ENCODE peak calls at places on chromosome 11, in seven cellular contexts. E is NCI-H1092, I is SK-N-SH, Z is kidney tubule cell, G is HEK293T, F is DMS153, V is upper lobe of right lung. S is an unnamed sample.
A peak's percentile ranks its signal among the peaks of the same experiment; 100 is the strongest.

GRCh38 chr11:12432507-12432906 is 55.1 kb downstream of the PARVA start:
- DNase-seq in E (no peak), I (no peak), Z (no peak), G (no peak), F (no peak), V (no peak), S (no peak)

GRCh38 chr11:2091786-2092463 is 47.3 kb downstream of the IGF2 start:
- DNase-seq in E (no peak), I (no peak), Z (no peak), G (no peak), F (no peak), V (peak; percentile 46), S (peak; percentile 68)

GRCh38 chr11:33291004-33291777 is 34.0 kb downstream of the HIPK3 start:
- DNase-seq in E (no peak), I (peak; percentile 13), Z (no peak), G (peak; percentile 12), F (no peak), V (no peak), S (no peak)

GRCh38 chr11:124946735-124947141 is 7.3 kb upstream of the CCDC15 start:
- DNase-seq in E (no peak), I (no peak), Z (peak; percentile 8), G (no peak), F (no peak), V (no peak), S (no peak)

GRCh38 chr11:108859510-108859909 is 194.6 kb downstream of the DDX10 start:
- DNase-seq in E (no peak), I (no peak), Z (peak; percentile 31), G (no peak), F (no peak), V (no peak), S (no peak)

GRCh38 chr11:116535954-116536353 is 236.8 kb downstream of the BUD13 start:
- DNase-seq in E (no peak), I (no peak), Z (no peak), G (no peak), F (no peak), V (peak; percentile 23), S (peak; percentile 47)

GRCh38 chr11:10975287-10975721 is 117.5 kb upstream of the ZBED5 start:
- DNase-seq in E (no peak), I (no peak), Z (no peak), G (no peak), F (peak; percentile 82), V (no peak), S (no peak)

GRCh38 chr11:29293825-29294224 is 723.0 kb downstream of the KCNA4 start:
- DNase-seq in E (no peak), I (no peak), Z (peak; percentile 67), G (no peak), F (no peak), V (no peak), S (no peak)

GRCh38 chr11:116312560-116313340 is 460.0 kb downstream of the BUD13 start:
- DNase-seq in E (peak; percentile 97), I (peak; percentile 88), Z (peak; percentile 67), G (no peak), F (peak; percentile 74), V (peak; percentile 90), S (peak; percentile 92)

GRCh38 chr11:45180158-45180887 is 33.9 kb downstream of the PRDM11 start:
- DNase-seq in E (peak; percentile 52), I (peak; percentile 94), Z (peak; percentile 75), G (peak; percentile 64), F (peak; percentile 50), V (peak; percentile 85), S (peak; percentile 80)

GRCh38 chr11:132683602-132684001 is 848.7 kb downstream of the OPCML start:
- DNase-seq in E (no peak), I (no peak), Z (peak; percentile 1), G (no peak), F (no peak), V (no peak), S (no peak)

GRCh38 chr11:92846542-92847125 is 122.8 kb upstream of the MTNR1B start:
- DNase-seq in E (no peak), I (no peak), Z (no peak), G (no peak), F (no peak), V (no peak), S (no peak)

GRCh38 chr11:34267440-34267839 is 90.4 kb downstream of the ABTB2 start:
- DNase-seq in E (no peak), I (no peak), Z (no peak), G (no peak), F (no peak), V (no peak), S (no peak)

S was measured in posterior vena cava.